ENCODE peak calls at places on chromosomes 13 and 19, in four cellular contexts. L, Y, R and O are unnamed samples.

GRCh38 chr13:30832845-30833332 is 73.2 kb upstream of the MEDAG start:
- DNase-seq in L (peak; percentile 97), Y (no peak), R (no peak), O (peak; percentile 84)

GRCh38 chr19:51690359-51691121 is 2.6 kb upstream of the SPACA6 start:
- DNase-seq in L (no peak), Y (no peak), R (peak; percentile 87), O (peak; percentile 55)

GRCh38 chr19:5805465-5806132 is 732 bp downstream of the NRTN start:
- DNase-seq in L (peak; percentile 65), Y (no peak), R (peak; percentile 88), O (peak; percentile 85)

GRCh38 chr19:47509973-47510372 is 4.9 kb downstream of the NAPA start:
- DNase-seq in L (no peak), Y (no peak), R (no peak), O (no peak)

GRCh38 chr13:97911311-97912138 is 42.0 kb upstream of the IPO5 start:
- DNase-seq in L (peak; percentile 19), Y (no peak), R (peak; percentile 13), O (peak; percentile 36)

GRCh38 chr19:1027953-1028902 is 1.8 kb downstream of the CNN2 start:
- DNase-seq in L (peak; percentile 83), Y (no peak), R (peak; percentile 82), O (no peak)

GRCh38 chr19:46766569-46767317 is 20.5 kb upstream of the STRN4 start:
- DNase-seq in L (peak; percentile 53), Y (no peak), R (peak; percentile 74), O (peak; percentile 74)

GRCh38 chr19:46977548-46977947 is 42.1 kb upstream of the NPAS1 start:
- DNase-seq in L (no peak), Y (no peak), R (no peak), O (no peak)

GRCh38 chr13:47420012-47420411 is 523.2 kb upstream of the HTR2A start:
- DNase-seq in L (no peak), Y (no peak), R (no peak), O (no peak)

GRCh38 chr19:21092107-21092506 is 10.1 kb downstream of the ZNF714 start:
- DNase-seq in L (peak; percentile 33), Y (no peak), R (no peak), O (no peak)

GRCh38 chr19:48558018-48558684 is 6.2 kb downstream of the SULT2B1 start:
- DNase-seq in L (peak; percentile 93), Y (no peak), R (peak; percentile 49), O (no peak)

GRCh38 chr19:10368101-10368803 is 12.1 kb downstream of the TYK2 start:
- DNase-seq in L (no peak), Y (no peak), R (peak; percentile 17), O (no peak)

GRCh38 chr13:114112231-114112825 is 20.1 kb downstream of the RASA3 start:
- DNase-seq in L (no peak), Y (no peak), R (no peak), O (no peak)

GRCh38 chr13:42041017-42041683 is 7.3 kb upstream of the DGKH start:
- DNase-seq in L (no peak), Y (peak; percentile 11), R (peak; percentile 22), O (peak; percentile 40)

GRCh38 chr13:33480561-33480960 is 195.0 kb upstream of the STARD13 start:
- DNase-seq in L (no peak), Y (no peak), R (no peak), O (no peak)

DNA sequence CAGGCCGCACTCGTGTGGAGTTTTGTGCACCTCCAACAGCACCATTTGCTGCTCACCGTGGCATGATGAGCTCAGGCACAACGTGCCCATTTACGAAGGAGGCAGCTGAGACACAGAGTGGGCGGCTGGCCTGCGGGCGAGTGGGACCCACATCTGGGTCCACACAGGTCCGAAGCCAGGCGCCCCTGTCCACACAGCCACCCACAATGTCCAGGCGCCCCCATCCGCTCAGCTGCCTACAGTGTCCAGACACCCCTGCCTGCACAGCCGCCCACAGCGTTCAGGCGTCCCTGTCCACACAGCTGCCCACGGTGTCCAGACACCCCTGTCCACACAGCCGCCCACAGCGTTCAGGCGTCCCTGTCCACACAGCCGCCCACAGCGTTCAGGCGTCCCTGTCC is 42.5 kb upstream of the F7 start:
- DNase-seq in L (no peak), Y (no peak), R (no peak), O (no peak)
- TF ChIP-seq TARDBP in L (no peak), Y (no peak), R (no peak), O (no peak)

DNA sequence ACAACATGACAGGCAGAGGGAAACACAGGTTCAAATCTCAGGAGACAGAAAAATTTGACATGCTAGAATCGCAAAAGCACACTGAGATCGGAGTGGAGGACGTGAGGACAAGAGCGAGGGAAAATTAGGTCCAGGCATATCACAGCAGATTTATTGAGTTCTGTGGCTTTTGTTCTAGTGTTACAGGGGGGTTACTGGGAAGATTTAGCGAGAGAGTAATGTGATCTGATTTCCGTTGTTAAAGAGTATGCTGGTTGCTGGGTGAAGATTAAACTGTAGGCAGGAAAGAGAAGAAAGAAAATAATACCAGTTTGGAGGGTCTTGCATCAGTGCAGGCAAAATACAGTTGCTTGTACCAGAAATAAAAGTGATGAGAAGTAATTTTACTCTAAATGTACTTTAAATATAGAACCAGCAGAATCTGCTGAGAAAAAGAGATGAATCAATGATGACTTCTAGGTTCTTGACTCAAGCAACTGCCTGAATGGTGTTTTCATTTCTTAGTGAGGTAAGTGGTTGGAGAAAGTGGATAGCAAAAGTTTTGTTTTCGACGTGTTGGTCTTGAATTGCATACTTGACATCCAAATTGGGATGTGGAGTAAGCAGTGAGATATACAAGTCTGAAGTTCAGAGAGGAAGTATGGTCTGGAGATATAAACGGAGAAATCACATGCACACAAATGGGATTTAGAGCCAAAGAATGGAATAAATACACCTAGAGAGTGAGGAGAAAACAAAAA is 35.7 kb downstream of the UFM1 start:
- DNase-seq in L (no peak), Y (no peak), R (no peak), O (no peak)
- TF ChIP-seq FOXM1 in L (no peak), Y (no peak), R (no peak), O (no peak)

DNA sequence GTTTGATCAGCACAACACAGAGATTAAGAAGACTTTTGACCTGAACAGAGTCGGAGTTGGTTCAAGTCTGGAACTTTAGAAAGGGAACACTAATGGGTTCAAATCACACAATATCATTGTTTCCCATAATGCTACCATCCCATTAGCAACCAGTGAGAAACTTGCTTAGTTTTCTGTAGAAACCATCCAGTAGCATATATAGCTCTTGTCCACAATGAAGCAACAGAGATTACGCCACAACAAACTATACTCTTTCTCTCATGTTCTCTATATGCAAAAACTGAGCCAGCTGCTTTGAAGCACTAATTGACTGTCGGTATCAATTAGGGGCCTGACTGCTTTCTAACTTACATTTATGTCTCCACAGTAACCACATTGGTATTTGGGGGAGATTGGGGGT is 376.9 kb upstream of the SPRY2 start:
- DNase-seq in L (no peak), Y (no peak), R (no peak), O (no peak)
- TF ChIP-seq BHLHE40 in L (no peak), Y (no peak), R (no peak), O (no peak)

DNA sequence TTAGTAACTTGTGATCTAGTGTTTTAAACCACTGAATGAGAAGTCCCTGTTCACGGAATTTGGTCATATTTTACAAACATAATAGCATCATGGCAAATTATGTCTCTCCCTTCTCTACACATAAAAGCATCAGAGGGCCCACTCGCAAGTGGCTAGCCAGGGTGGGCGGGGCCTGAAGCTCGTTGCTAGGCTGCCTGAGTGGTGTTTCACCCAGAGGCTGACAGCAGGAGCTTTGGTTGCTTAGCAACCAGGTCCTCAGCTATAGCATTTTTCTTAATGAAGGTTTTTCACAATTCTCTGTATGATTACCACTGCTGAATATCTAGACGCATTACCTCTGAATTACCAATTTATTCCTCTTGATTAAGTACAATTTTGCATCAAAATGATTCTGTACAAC is 126.5 kb downstream of the NALCN start:
- DNase-seq in L (no peak), Y (no peak), R (no peak), O (peak; percentile 7)
- TF ChIP-seq TARDBP in L (no peak), Y (no peak), R (no peak), O (no peak)

DNA sequence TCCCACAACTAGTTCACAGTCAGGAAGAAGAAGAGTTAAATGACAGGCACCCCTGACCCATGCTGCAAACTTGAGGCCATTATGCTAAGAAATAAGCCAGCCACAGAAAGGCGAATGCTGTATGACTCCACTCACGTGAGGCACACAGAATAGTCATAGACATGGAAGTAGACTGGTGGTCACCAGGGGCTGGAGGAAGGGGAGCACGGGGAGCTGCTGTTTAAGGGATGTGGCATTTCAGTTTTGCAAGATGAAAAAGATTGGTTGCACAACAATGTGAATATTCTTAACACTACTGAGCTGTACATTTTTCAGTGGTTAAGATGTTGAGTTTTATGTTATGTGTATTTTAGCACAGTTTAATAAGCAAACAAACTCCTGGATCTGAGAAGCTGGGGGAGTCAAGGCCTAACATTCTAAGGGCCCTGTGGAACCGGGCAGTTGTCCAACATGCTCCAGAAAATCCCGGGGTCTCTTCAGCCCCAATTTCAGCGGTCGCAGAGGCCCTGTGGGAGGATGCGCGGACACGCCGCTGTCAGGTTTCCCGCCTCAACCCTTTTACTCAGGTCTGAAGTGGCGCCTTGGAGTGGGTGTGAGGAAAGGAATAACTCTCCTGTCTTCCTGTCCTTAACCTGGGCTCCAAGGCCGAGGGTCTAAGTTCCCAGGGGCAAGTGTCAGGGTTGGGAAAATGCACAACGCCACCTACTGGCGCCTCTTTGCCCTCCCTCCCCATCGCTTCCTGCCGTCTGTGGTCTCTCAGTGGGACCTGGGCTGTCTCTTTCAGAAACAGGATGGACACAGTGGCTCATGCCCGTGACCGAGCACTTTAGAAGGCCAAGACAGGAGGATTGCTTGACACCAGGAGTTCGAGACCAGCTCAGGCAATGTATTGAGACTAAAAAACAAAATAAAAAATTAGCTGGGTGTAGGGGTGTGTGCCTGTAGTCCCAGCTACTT is 4.4 kb upstream of the TMEM272 start:
- DNase-seq in L (peak; percentile 22), Y (no peak), R (peak; percentile 47), O (peak; percentile 74)
- TF ChIP-seq FOXM1 in L (no peak), Y (no peak), R (no peak), O (no peak)

DNA sequence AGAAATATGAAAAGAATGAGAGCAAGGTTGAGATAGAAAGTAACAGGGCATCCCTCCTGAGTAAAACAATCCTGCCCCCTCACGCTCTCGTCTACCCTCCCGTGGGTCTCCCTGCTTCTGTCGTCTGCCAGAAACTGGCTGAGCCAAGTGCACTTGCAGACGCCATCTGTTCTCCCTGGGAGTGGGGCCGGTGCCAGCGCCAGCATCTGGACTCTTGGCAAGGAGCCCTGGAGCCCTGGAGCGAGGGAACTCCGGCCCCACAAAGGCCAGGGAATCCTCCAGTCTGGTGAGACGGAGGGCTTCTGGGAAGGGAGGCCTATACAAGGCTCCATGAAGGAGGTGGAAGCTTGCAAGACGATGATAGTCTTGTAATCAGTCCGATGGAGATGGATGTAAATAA is 2.3 kb upstream of the TMEM91 start:
- DNase-seq in L (no peak), Y (no peak), R (no peak), O (no peak)
- TF ChIP-seq BHLHE40 in L (no peak), Y (no peak), R (no peak), O (no peak)

DNA sequence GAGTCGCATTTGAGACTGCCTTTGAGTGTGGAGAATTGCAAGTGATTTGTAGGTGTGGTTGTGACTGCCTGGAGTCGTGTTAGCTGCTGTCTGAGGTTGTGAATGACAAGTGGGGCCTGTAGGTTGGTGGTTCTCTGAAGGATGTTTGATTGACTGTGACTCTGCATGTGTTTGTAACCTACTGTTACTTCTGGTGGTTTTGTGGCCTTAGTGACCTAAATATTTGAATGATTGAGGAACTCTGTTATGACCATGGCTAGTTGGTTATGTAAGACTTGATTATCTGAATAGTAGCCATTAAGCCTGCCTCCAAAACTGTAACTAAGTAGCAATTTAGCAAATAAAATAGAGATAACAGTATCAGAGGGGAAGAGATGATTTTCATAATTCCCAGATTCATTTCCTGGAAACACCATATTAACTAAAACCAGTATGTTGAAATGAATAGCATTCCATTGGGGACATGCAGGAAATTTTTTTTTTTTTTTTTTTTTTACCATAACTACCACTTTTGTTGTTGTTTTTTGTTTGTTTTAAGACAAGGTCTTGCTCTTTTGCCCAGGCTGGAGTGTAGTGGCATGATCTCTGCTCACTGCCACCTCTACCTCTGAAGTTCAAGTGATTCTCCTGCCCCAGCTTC is 846 bp downstream of the ZNF382 start:
- DNase-seq in L (no peak), Y (peak; percentile 19), R (no peak), O (no peak)
- TF ChIP-seq TARDBP in L (no peak), Y (no peak), R (no peak), O (no peak)

GRCh38 chr13:95948646-95949045 is 104.6 kb downstream of the UGGT2 start:
- DNase-seq in L (no peak), Y (no peak), R (no peak), O (no peak)
- TF ChIP-seq FOXM1 in L (no peak), Y (no peak), R (no peak), O (no peak)